ENCODE peak calls at places on chromosomes 1 and 21, in seven cellular contexts. A is H1, N is HCT116, V is transverse colon, G is HL-60, F is esophagus muscularis mucosa, O is prostate gland. P is an unnamed sample.

GRCh38 chr1:234743866-234744581 is 134.0 kb upstream of the IRF2BP2 start:
- DNase-seq in G (no peak), A (no peak), V (no peak), N (no peak), O (no peak), F (no peak), P (no peak)

GRCh38 chr1:189434461-189434860 is 1043.2 kb downstream of the BRINP3 start:
- DNase-seq in O (no peak), V (no peak), N (no peak), G (no peak), F (no peak), A (no peak), P (no peak)

GRCh38 chr1:209154916-209155315 is 428.6 kb upstream of the CAMK1G start:
- DNase-seq in A (no peak), F (no peak), V (no peak), O (no peak), G (no peak), N (no peak), P (no peak)

GRCh38 chr1:79041666-79042065 is 35.1 kb upstream of the ADGRL4 start:
- DNase-seq in A (no peak), F (no peak), V (no peak), G (no peak), O (no peak), N (no peak), P (no peak)

GRCh38 chr1:192133350-192133950 is 24.8 kb upstream of the RGS18 start:
- DNase-seq in A (no peak), N (no peak), O (no peak), G (no peak), F (no peak), V (no peak), P (no peak)

GRCh38 chr21:27646691-27647090 is 679.8 kb upstream of the ADAMTS5 start:
- DNase-seq in N (no peak), A (no peak), G (no peak), V (no peak), O (no peak), F (no peak), P (no peak)

GRCh38 chr1:24909388-24909898 is 20.6 kb downstream of the RUNX3 start:
- DNase-seq in F (no peak), A (peak; percentile 79), G (no peak), V (peak; percentile 85), N (no peak), O (no peak), P (no peak)

GRCh38 chr1:183365676-183366075 is 52.5 kb downstream of the NMNAT2 start:
- DNase-seq in N (no peak), A (no peak), O (no peak), V (no peak), F (no peak), G (no peak), P (no peak)

GRCh38 chr1:219587817-219588561 is 24.9 kb downstream of the ZC3H11B start:
- DNase-seq in N (no peak), F (no peak), O (no peak), A (no peak), G (peak; percentile 74), V (no peak), P (no peak)

GRCh38 chr1:111948209-111949131 is 41.0 kb downstream of the KCND3 start:
- DNase-seq in F (no peak), A (no peak), N (no peak), O (peak; percentile 86), V (peak; percentile 34), G (no peak), P (peak; percentile 86)

GRCh38 chr1:182206628-182207239 is 145.2 kb upstream of the ZNF648 start:
- DNase-seq in F (peak; percentile 92), G (no peak), O (no peak), A (no peak), N (no peak), V (peak; percentile 43), P (peak; percentile 91)

GRCh38 chr1:87333692-87334347 is 5.1 kb downstream of the LMO4 start:
- DNase-seq in A (no peak), F (no peak), N (no peak), O (no peak), V (no peak), G (peak; percentile 21), P (no peak)

GRCh38 chr1:247357781-247358211 is 26.1 kb upstream of the ZNF496 start:
- DNase-seq in G (no peak), A (no peak), V (no peak), F (no peak), N (no peak), O (no peak), P (no peak)

GRCh38 chr1:7516341-7516740 is 254.8 kb upstream of the VAMP3 start:
- DNase-seq in N (peak; percentile 3), O (no peak), A (no peak), F (no peak), V (no peak), G (no peak), P (no peak)

GRCh38 chr1:76759950-76760349 is 107.3 kb upstream of the ST6GALNAC5 start:
- DNase-seq in A (no peak), N (no peak), G (peak; percentile 42), V (no peak), F (no peak), O (no peak), P (no peak)

GRCh38 chr1:35883681-35884155 is 709 bp downstream of the AGO1 start:
- DNase-seq in G (no peak), N (no peak), V (peak; percentile 62), F (no peak), A (peak; percentile 76), O (peak; percentile 42), P (peak; percentile 75)

GRCh38 chr1:111227875-111228747 is 598 bp downstream of the CHI3L2 start:
- DNase-seq in O (peak; percentile 13), V (no peak), N (peak; percentile 71), G (no peak), F (no peak), A (no peak), P (no peak)

GRCh38 chr21:25283720-25284119 is 323.6 kb downstream of the MRPL39 start:
- DNase-seq in G (no peak), F (no peak), V (no peak), A (no peak), N (no peak), O (no peak), P (no peak)

GRCh38 chr1:150957666-150958065 is 17.0 kb downstream of the CERS2 start:
- DNase-seq in V (no peak), O (no peak), G (no peak), N (no peak), A (no peak), F (no peak), P (no peak)

GRCh38 chr1:36080801-36081200 is 3.1 kb upstream of the TEKT2 start:
- DNase-seq in A (no peak), O (no peak), V (no peak), G (no peak), F (no peak), N (no peak), P (no peak)

GRCh38 chr1:72635719-72636118 is 353.4 kb upstream of the NEGR1 start:
- DNase-seq in V (no peak), A (no peak), F (no peak), G (peak; percentile 87), O (no peak), N (no peak), P (no peak)

GRCh38 chr1:54557956-54558355 is 9.9 kb downstream of the ACOT11 start:
- DNase-seq in F (no peak), G (no peak), N (no peak), A (no peak), O (no peak), V (no peak), P (no peak)

GRCh38 chr1:154775559-154776338 is 94.3 kb downstream of the KCNN3 start:
- DNase-seq in N (no peak), A (no peak), F (no peak), V (no peak), O (no peak), G (no peak), P (peak; percentile 54)
- TF ChIP-seq POLR2AphosphoS5 in N (no peak), A (no peak), F (no peak), V (no peak), O (no peak), G (no peak), P (no peak)

GRCh38 chr1:204449631-204450280 is 38.1 kb upstream of the PPP1R15B start:
- DNase-seq in N (no peak), G (no peak), F (no peak), A (no peak), V (no peak), O (no peak), P (no peak)

GRCh38 chr1:204447220-204447619 is 35.6 kb upstream of the PPP1R15B start:
- DNase-seq in O (no peak), A (no peak), N (no peak), V (no peak), G (no peak), F (no peak), P (no peak)

GRCh38 chr1:204447736-204448135 is 36.1 kb upstream of the PPP1R15B start:
- DNase-seq in V (no peak), A (no peak), N (no peak), O (no peak), G (no peak), F (no peak), P (no peak)

GRCh38 chr1:204448991-204449390 is 37.4 kb upstream of the PPP1R15B start:
- DNase-seq in V (no peak), F (no peak), O (no peak), N (no peak), G (no peak), A (no peak), P (no peak)

GRCh38 chr1:204448321-204448964 is 36.8 kb upstream of the PPP1R15B start:
- DNase-seq in V (peak; percentile 85), O (no peak), F (no peak), A (no peak), G (peak; percentile 57), N (peak; percentile 42), P (no peak)
- TF ChIP-seq POLR2AphosphoS5 in V (no peak), O (no peak), F (no peak), A (no peak), G (no peak), N (no peak), P (no peak)

GRCh38 chr21:38488640-38489282 is 9.5 kb downstream of the ERG start:
- DNase-seq in A (no peak), O (no peak), N (no peak), F (peak; percentile 60), G (no peak), V (no peak), P (no peak)
- TF ChIP-seq POLR2AphosphoS5 in A (no peak), O (no peak), N (no peak), F (no peak), G (no peak), V (no peak), P (no peak)

DNA sequence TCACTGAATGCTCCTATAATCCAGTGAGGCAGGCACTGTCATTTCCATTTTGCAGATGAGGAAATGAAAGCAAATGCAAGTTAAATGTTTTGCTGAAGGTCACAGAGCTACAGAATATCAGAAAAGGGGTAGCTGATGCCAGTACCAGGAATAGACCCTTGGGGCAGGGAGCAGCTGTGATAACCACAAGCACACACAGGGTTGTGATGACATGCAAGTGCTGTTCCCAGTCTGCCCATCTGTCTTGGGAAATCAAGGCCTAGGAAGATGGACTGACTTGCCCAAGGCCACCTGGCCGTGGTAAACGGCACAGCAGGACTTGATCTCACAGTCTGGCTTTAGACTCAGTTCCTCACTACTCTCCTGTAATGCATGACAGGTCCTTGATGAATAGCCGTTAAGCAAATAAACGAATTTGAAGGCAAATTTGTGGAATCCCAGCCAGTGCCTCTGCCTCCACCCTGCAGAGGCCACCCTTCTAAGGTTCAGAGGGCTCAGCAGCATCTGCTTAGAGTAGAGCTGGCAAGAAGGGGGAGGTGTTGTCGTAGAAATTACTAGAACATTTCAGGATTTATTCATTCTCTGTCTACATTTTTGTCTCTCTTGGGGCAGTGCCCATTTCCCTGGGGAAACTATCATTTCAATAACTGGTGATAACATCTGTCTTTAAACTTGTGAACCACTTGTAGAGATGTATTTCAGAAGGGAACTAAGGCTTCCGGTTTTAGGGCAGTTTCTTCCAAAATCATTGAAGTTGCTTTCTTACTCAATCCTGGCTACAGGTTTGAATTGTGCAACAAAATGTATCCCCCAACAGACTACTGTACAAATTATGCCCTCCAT is 53.2 kb upstream of the MRPS6 start:
- DNase-seq in G (peak; percentile 84), O (no peak), V (no peak), F (no peak), A (no peak), N (no peak), P (no peak)
- TF ChIP-seq POLR2AphosphoS5 in G (peak; percentile 82), O (no peak), V (no peak), F (no peak), A (no peak), N (no peak), P (no peak)